ENCODE peak calls at places on chromosomes 5 and 9, in six cellular contexts. E, A, W, L, B and K are unnamed samples.

GRCh38 chr5:54180616-54181015 is 129.8 kb downstream of the ARL15 start:
- DNase-seq in E (no peak), L (no peak), W (no peak), A (no peak), B (no peak), K (no peak)

GRCh38 chr9:93207326-93207814 is 23.4 kb downstream of the WNK2 start:
- DNase-seq in A (no peak), E (peak), B (no peak), W (no peak), L (no peak), K (peak)

GRCh38 chr9:78044886-78045285 is 13.3 kb upstream of the GNAQ start:
- DNase-seq in E (no peak), B (no peak), A (no peak), L (no peak), W (no peak), K (no peak)

GRCh38 chr9:79236466-79236865 is 335.3 kb upstream of the TLE4 start:
- DNase-seq in L (no peak), E (no peak), B (no peak), W (no peak), A (peak), K (no peak)

GRCh38 chr5:56615750-56616149 is 199.6 kb upstream of the MAP3K1 start:
- DNase-seq in W (no peak), E (no peak), B (no peak), L (no peak), A (no peak), K (peak)

GRCh38 chr9:88658311-88658822 is 123.4 kb downstream of the NXNL2 start:
- DNase-seq in E (no peak), A (peak), W (no peak), B (no peak), L (peak), K (no peak)

GRCh38 chr5:170011751-170012150 is 31.5 kb upstream of the INSYN2B start:
- DNase-seq in E (no peak), A (no peak), W (no peak), B (no peak), L (no peak), K (no peak)

GRCh38 chr9:79257215-79257614 is 314.6 kb upstream of the TLE4 start:
- DNase-seq in W (no peak), A (no peak), L (no peak), E (no peak), B (no peak), K (peak)

GRCh38 chr9:76654575-76654974 is 109.7 kb upstream of the PCA3 start:
- DNase-seq in B (no peak), E (no peak), W (no peak), L (no peak), A (peak), K (no peak)

GRCh38 chr5:171986772-171987171 is 19.7 kb downstream of the FBXW11 start:
- DNase-seq in E (no peak), L (no peak), B (no peak), W (no peak), A (no peak), K (peak)

GRCh38 chr9:108270041-108270440 is 585.7 kb downstream of the ACTL7B start:
- DNase-seq in B (no peak), E (no peak), W (no peak), A (no peak), L (no peak), K (no peak)

GRCh38 chr9:31210982-31211570 is 1173.4 kb upstream of the ACO1 start:
- DNase-seq in L (no peak), A (no peak), W (no peak), B (no peak), E (no peak), K (no peak)

GRCh38 chr5:93800988-93801811 is 59.8 kb upstream of the POU5F2 start:
- DNase-seq in E (peak), L (no peak), B (no peak), A (peak), W (no peak), K (peak)

GRCh38 chr9:137534256-137535119 is 15.7 kb downstream of the PNPLA7 start:
- DNase-seq in A (peak), B (no peak), E (peak), W (no peak), L (peak), K (peak)

GRCh38 chr9:73441223-73441622 is 289.6 kb downstream of the ANXA1 start:
- DNase-seq in A (no peak), E (no peak), B (no peak), L (no peak), W (no peak), K (no peak)

GRCh38 chr5:173480896-173481295 is 135.6 kb downstream of the BOD1 start:
- DNase-seq in B (no peak), L (no peak), W (no peak), E (no peak), A (no peak), K (no peak)

GRCh38 chr5:98349251-98349989 is 424.0 kb upstream of the RGMB start:
- DNase-seq in L (no peak), E (no peak), W (no peak), B (no peak), A (no peak), K (no peak)

GRCh38 chr5:116970318-116970717 is 395.7 kb upstream of the SEMA6A start:
- DNase-seq in E (peak), L (no peak), W (no peak), A (peak), B (no peak), K (peak)

GRCh38 chr5:124200381-124200780 is 546.1 kb downstream of the ZNF608 start:
- DNase-seq in E (no peak), A (no peak), W (no peak), B (no peak), L (no peak), K (peak)

GRCh38 chr9:109906766-109907382 is 126.9 kb downstream of the PALM2AKAP2 start:
- DNase-seq in E (no peak), L (no peak), W (no peak), A (no peak), B (no peak), K (no peak)

GRCh38 chr9:125407432-125407973 is 145.9 kb downstream of the GAPVD1 start:
- DNase-seq in L (no peak), A (no peak), W (no peak), B (no peak), E (no peak), K (no peak)

GRCh38 chr5:77028631-77029375 is 1.4 kb upstream of the AGGF1 start:
- DNase-seq in L (no peak), A (no peak), E (no peak), B (no peak), W (no peak), K (no peak)

GRCh38 chr9:133260334-133261102 is 14.5 kb downstream of the ABO start:
- DNase-seq in W (no peak), B (no peak), A (no peak), E (no peak), L (no peak), K (no peak)